ENCODE peak calls at places on chromosomes 6 and 20, in ten cellular contexts. Z, L, V, H, A, D, I, X, M and Q are unnamed samples.

GRCh38 chr6:168442646-168443045 is 1.7 kb downstream of the SMOC2 start:
- DNase-seq in H (no peak), I (no peak), D (no peak), X (no peak), V (no peak), L (no peak), M (no peak), A (no peak), Z (no peak), Q (no peak)

GRCh38 chr6:10315034-10315433 is 99.8 kb downstream of the TFAP2A start:
- DNase-seq in L (no peak), D (no peak), X (no peak), H (no peak), V (peak), A (no peak), Z (no peak), I (no peak), M (no peak), Q (no peak)

GRCh38 chr6:44122821-44123220 is 4.4 kb downstream of the MRPL14 start:
- DNase-seq in D (no peak), I (peak), L (no peak), M (no peak), X (peak), Z (no peak), H (no peak), V (no peak), A (no peak), Q (no peak)

GRCh38 chr6:148650941-148651540 is 95.8 kb upstream of the UST start:
- DNase-seq in V (no peak), D (no peak), Z (no peak), A (no peak), M (no peak), X (no peak), L (no peak), H (no peak), I (no peak), Q (no peak)

GRCh38 chr6:111522393-111523020 is 39.5 kb upstream of the REV3L start:
- DNase-seq in X (no peak), A (no peak), I (peak), H (no peak), V (no peak), L (no peak), M (no peak), Z (no peak), D (no peak), Q (no peak)

GRCh38 chr6:37845930-37846329 is 26.4 kb downstream of the ZFAND3 start:
- DNase-seq in A (no peak), L (no peak), Z (no peak), I (no peak), V (no peak), D (no peak), M (no peak), H (no peak), X (peak), Q (no peak)

GRCh38 chr20:63471002-63471718 is 1.3 kb downstream of the KCNQ2 start:
- DNase-seq in X (no peak), D (no peak), V (no peak), M (no peak), H (peak), L (no peak), Z (no peak), A (no peak), I (no peak), Q (no peak)

GRCh38 chr20:32332614-32333013 is 25.5 kb upstream of the ASXL1 start:
- DNase-seq in D (peak), M (no peak), X (peak), Z (no peak), A (no peak), I (no peak), L (no peak), V (no peak), H (no peak), Q (no peak)

GRCh38 chr20:33493076-33493766 is 3.3 kb downstream of the CBFA2T2 start:
- DNase-seq in Z (no peak), H (no peak), D (no peak), L (no peak), I (no peak), M (no peak), A (no peak), V (no peak), X (no peak), Q (no peak)

GRCh38 chr6:97282238-97282725 is 734 bp downstream of the MMS22L start:
- DNase-seq in M (no peak), Z (no peak), D (no peak), H (peak), V (peak), X (peak), L (no peak), I (peak), A (peak), Q (no peak)

GRCh38 chr20:3560578-3560977 is 89.8 kb downstream of the ATRN start:
- DNase-seq in L (no peak), H (no peak), M (no peak), D (no peak), Z (no peak), V (no peak), X (peak), I (no peak), A (no peak), Q (no peak)

GRCh38 chr6:117463762-117464665 is 18.5 kb upstream of the DCBLD1 start:
- DNase-seq in D (no peak), A (no peak), I (no peak), V (no peak), M (no peak), X (peak), Z (no peak), L (no peak), H (no peak), Q (no peak)

GRCh38 chr6:32764050-32764449 is 718 bp upstream of the HLA-DQB2 start:
- DNase-seq in H (no peak), I (no peak), V (no peak), M (no peak), Z (no peak), L (no peak), A (no peak), D (no peak), X (no peak), Q (no peak)

GRCh38 chr20:34473262-34473883 is 42.8 kb upstream of the DYNLRB1 start:
- DNase-seq in I (peak), V (peak), M (no peak), D (peak), A (peak), L (peak), Z (peak), X (no peak), H (peak), Q (peak)

GRCh38 chr20:63517376-63518309 is 2.9 kb upstream of the PPDPF start:
- DNase-seq in D (no peak), L (no peak), I (no peak), Z (no peak), V (no peak), A (no peak), M (no peak), H (no peak), X (no peak), Q (no peak)

GRCh38 chr6:22784611-22785010 is 215.2 kb downstream of the HDGFL1 start:
- DNase-seq in H (no peak), X (no peak), L (no peak), M (no peak), V (peak), A (no peak), Z (no peak), I (no peak), D (no peak), Q (no peak)

GRCh38 chr20:24767623-24768100 is 181.4 kb upstream of the CST7 start:
- DNase-seq in I (no peak), L (no peak), V (no peak), H (no peak), A (no peak), D (no peak), X (no peak), Z (no peak), M (no peak), Q (no peak)

GRCh38 chr6:145148392-145149175 is 586.7 kb downstream of the EPM2A start:
- DNase-seq in V (no peak), X (peak), A (no peak), M (no peak), Z (no peak), L (no peak), H (no peak), I (peak), D (peak), Q (no peak)

GRCh38 chr20:33309631-33310030 is 26.6 kb downstream of the BPIFB1 start:
- DNase-seq in X (no peak), H (no peak), Z (no peak), V (no peak), I (no peak), D (no peak), M (no peak), A (no peak), L (peak), Q (no peak)

GRCh38 chr20:13883425-13883824 is 98.6 kb downstream of the NDUFAF5 start:
- DNase-seq in A (no peak), M (no peak), D (no peak), I (no peak), X (no peak), H (no peak), V (peak), Z (no peak), L (peak), Q (no peak)

GRCh38 chr6:19538086-19538485 is 299.1 kb upstream of the ID4 start:
- DNase-seq in Z (no peak), X (peak), A (no peak), L (peak), I (no peak), H (no peak), D (no peak), V (no peak), M (no peak), Q (no peak)

GRCh38 chr6:160519603-160520042 is 144.5 kb downstream of the LPA start:
- DNase-seq in Z (no peak), V (no peak), L (no peak), I (peak), D (no peak), X (peak), A (no peak), H (no peak), M (peak), Q (peak)

GRCh38 chr20:38222231-38222922 is 38.2 kb downstream of the KIAA1755 start:
- DNase-seq in I (peak), V (no peak), A (peak), D (no peak), X (peak), M (peak), L (peak), Z (peak), H (peak), Q (peak)

GRCh38 chr6:111727798-111728197 is 122.1 kb upstream of the TRAF3IP2 start:
- DNase-seq in Z (peak), V (no peak), M (no peak), X (no peak), H (peak), L (no peak), A (peak), D (no peak), I (peak), Q (peak)

GRCh38 chr20:60694763-60695162 is 557.3 kb upstream of the CDH4 start:
- DNase-seq in M (no peak), I (no peak), D (no peak), V (no peak), L (no peak), H (no peak), Z (no peak), A (no peak), X (peak), Q (no peak)

GRCh38 chr6:14354919-14355572 is 237.5 kb downstream of the CD83 start:
- DNase-seq in A (peak), H (no peak), V (peak), D (peak), I (peak), M (no peak), L (no peak), Z (peak), X (peak), Q (no peak)

GRCh38 chr20:46324960-46325703 is 16.8 kb upstream of the CDH22 start:
- DNase-seq in D (no peak), X (peak), M (no peak), I (peak), Z (no peak), V (no peak), L (no peak), A (peak), H (peak), Q (peak)

GRCh38 chr6:178119-178518 is 114.2 kb upstream of the DUSP22 start:
- DNase-seq in L (no peak), X (no peak), M (no peak), V (no peak), Z (no peak), H (no peak), D (no peak), I (no peak), A (no peak), Q (no peak)

GRCh38 chr6:131379951-131380350 is 193.1 kb upstream of the ARG1 start:
- DNase-seq in M (no peak), A (no peak), I (no peak), L (no peak), V (no peak), H (no peak), D (peak), X (peak), Z (no peak), Q (no peak)

GRCh38 chr6:37218501-37218900 is 39.1 kb upstream of the TBC1D22B start:
- DNase-seq in X (no peak), L (no peak), A (peak), D (no peak), M (no peak), H (no peak), Z (no peak), V (no peak), I (no peak), Q (no peak)

GRCh38 chr6:95431637-95432228 is 145.6 kb upstream of the MANEA start:
- DNase-seq in I (peak), H (peak), L (no peak), V (peak), D (no peak), X (peak), A (peak), M (no peak), Z (peak), Q (peak)